ENCODE peak calls at places on chromosome 3, in eight cellular contexts. A is T47D; F is ecto neural progenitor cell; B is nucleus accumbens; N is right cardiac atrium; M is activated CD4-positive, alpha-beta T cell treated with anti-CD3 and anti-CD28 coated beads for 48 hours; Z is HT-29; I is stimulated activated CD8-positive, alpha-beta memory T cell treated with anti-CD3 and anti-CD28 coated beads, Interleukin-2, amount 100 ng/mL, for 48 hours. J is an unnamed sample.

GRCh38 chr3:25481402-25481801 is 53.3 kb downstream of the RARB start:
- DNase-seq in I (no peak), N (no peak), M (no peak), A (no peak), B (no peak), F (no peak), Z (no peak), J (no peak)

GRCh38 chr3:63948995-63949394 is 36.8 kb upstream of the SCAANT1 start:
- DNase-seq in F (no peak), N (no peak), I (no peak), B (no peak), Z (no peak), M (no peak), A (no peak), J (no peak)

GRCh38 chr3:86051058-86051457 is 939.9 kb downstream of the VGLL3 start:
- DNase-seq in Z (no peak), M (no peak), A (no peak), I (no peak), B (no peak), F (no peak), N (no peak), J (no peak)

GRCh38 chr3:16370872-16371740 is 106.1 kb downstream of the OXNAD1 start:
- DNase-seq in B (no peak), I (no peak), Z (no peak), F (no peak), A (no peak), N (no peak), M (peak), J (peak)

GRCh38 chr3:183033746-183034145 is 53.4 kb upstream of the DCUN1D1 start:
- DNase-seq in Z (no peak), F (no peak), N (no peak), A (no peak), I (no peak), M (no peak), B (no peak), J (no peak)

GRCh38 chr3:45958333-45958791 is 15.1 kb downstream of the CXCR6 start:
- DNase-seq in N (no peak), Z (no peak), M (no peak), B (no peak), A (no peak), I (no peak), F (no peak), J (no peak)

GRCh38 chr3:160081958-160082533 is 93.4 kb downstream of the IL12A start:
- DNase-seq in M (no peak), N (no peak), A (no peak), F (no peak), I (no peak), Z (no peak), B (no peak), J (no peak)

GRCh38 chr3:113161661-113162060 is 49.7 kb upstream of the BOC start:
- DNase-seq in N (no peak), B (no peak), A (no peak), M (no peak), F (no peak), I (no peak), Z (no peak), J (no peak)

GRCh38 chr3:193080821-193081220 is 160.2 kb upstream of the PLAAT1 start:
- DNase-seq in B (no peak), F (no peak), N (no peak), M (no peak), Z (no peak), I (no peak), A (no peak), J (no peak)

GRCh38 chr3:9037113-9037715 is 73.9 kb upstream of the RAD18 start:
- DNase-seq in F (no peak), M (no peak), A (no peak), I (no peak), B (no peak), Z (no peak), N (peak), J (no peak)

GRCh38 chr3:14267976-14268375 is 89.4 kb downstream of the LSM3 start:
- DNase-seq in I (no peak), N (no peak), A (peak), B (no peak), Z (peak), M (no peak), F (no peak), J (no peak)

GRCh38 chr3:40309925-40310635 is 573 bp downstream of the EIF1B start:
- DNase-seq in N (no peak), M (peak), B (peak), I (peak), A (peak), F (no peak), Z (peak), J (peak)

GRCh38 chr3:14125193-14126016 is 553 bp downstream of the TMEM43 start:
- DNase-seq in I (peak), F (no peak), M (peak), B (peak), A (peak), N (peak), Z (peak), J (peak)

GRCh38 chr3:122727279-122727678 is 46.6 kb downstream of the PARP14 start:
- DNase-seq in Z (no peak), A (no peak), I (no peak), F (no peak), M (no peak), N (no peak), B (no peak), J (no peak)

GRCh38 chr3:183988216-183988790 is 29.4 kb downstream of the ABCC5 start:
- DNase-seq in A (no peak), F (no peak), Z (no peak), B (no peak), I (no peak), N (no peak), M (no peak), J (no peak)

GRCh38 chr3:184337315-184337714 is at the start of gene FAM131A:
- DNase-seq in Z (no peak), B (peak), N (peak), M (no peak), I (no peak), A (no peak), F (no peak), J (peak)

GRCh38 chr3:4687167-4687566 is 194.0 kb downstream of the ITPR1 start:
- DNase-seq in F (no peak), A (peak), B (no peak), Z (no peak), N (no peak), I (no peak), M (no peak), J (no peak)

GRCh38 chr3:81339040-81339845 is 422.2 kb downstream of the GBE1 start:
- DNase-seq in M (no peak), Z (peak), N (no peak), A (peak), B (no peak), I (no peak), F (no peak), J (peak)

GRCh38 chr3:98556164-98557130 is 24.7 kb downstream of the GPR15 start:
- DNase-seq in B (no peak), I (peak), M (peak), Z (no peak), N (no peak), F (no peak), A (no peak), J (no peak)

GRCh38 chr3:179958143-179958542 is 78.6 kb downstream of the PEX5L start:
- DNase-seq in B (no peak), I (no peak), N (no peak), A (no peak), F (no peak), Z (no peak), M (no peak), J (no peak)

GRCh38 chr3:49173116-49173791 is 1.9 kb downstream of the KLHDC8B start:
- DNase-seq in N (peak), A (no peak), M (no peak), B (no peak), I (no peak), F (peak), Z (no peak), J (peak)

GRCh38 chr3:153138267-153139210 is 23.5 kb upstream of the RAP2B start:
- DNase-seq in Z (peak), F (no peak), M (peak), I (peak), A (peak), B (no peak), N (peak), J (peak)

GRCh38 chr3:6532101-6532500 is 328.8 kb upstream of the GRM7 start:
- DNase-seq in Z (no peak), B (no peak), A (no peak), I (no peak), N (no peak), M (no peak), F (no peak), J (no peak)

GRCh38 chr3:109640146-109640652 is 302.9 kb upstream of the DPPA4 start:
- DNase-seq in I (no peak), M (no peak), Z (no peak), F (no peak), A (no peak), B (no peak), N (no peak), J (no peak)

GRCh38 chr3:100900671-100901070 is 92.5 kb downstream of the ABI3BP start:
- DNase-seq in F (no peak), N (no peak), A (no peak), B (no peak), M (no peak), I (no peak), Z (no peak), J (no peak)

GRCh38 chr3:146335386-146335785 is 84.5 kb upstream of the PLSCR4 start:
- DNase-seq in I (no peak), B (no peak), N (no peak), M (no peak), Z (no peak), F (no peak), A (no peak), J (no peak)

GRCh38 chr3:155404486-155404885 is 111.0 kb upstream of the STRIT1 start:
- DNase-seq in Z (no peak), A (no peak), F (no peak), N (no peak), I (no peak), M (no peak), B (no peak), J (no peak)

GRCh38 chr3:126540342-126540849 is 16.4 kb downstream of the CHST13 start:
- DNase-seq in F (peak), Z (no peak), I (no peak), A (peak), B (no peak), N (peak), M (no peak), J (no peak)

GRCh38 chr3:49803464-49804140 is 541 bp downstream of the INKA1 start:
- DNase-seq in Z (no peak), I (peak), F (no peak), B (no peak), M (peak), N (peak), A (no peak), J (peak)

GRCh38 chr3:138845071-138845685 is 10.4 kb upstream of the PIK3CB start:
- DNase-seq in I (no peak), N (no peak), F (no peak), M (no peak), Z (no peak), A (no peak), B (no peak), J (no peak)

GRCh38 chr3:110542552-110543164 is 529.0 kb upstream of the NECTIN3 start:
- DNase-seq in F (no peak), A (no peak), I (no peak), M (no peak), Z (no peak), N (no peak), B (no peak), J (peak)

GRCh38 chr3:182793663-182794454 is 555 bp downstream of the ATP11B start:
- DNase-seq in I (peak), A (no peak), M (peak), B (peak), F (peak), Z (peak), N (peak), J (peak)

GRCh38 chr3:64235605-64236004 is 10.3 kb upstream of the PRICKLE2 start:
- DNase-seq in F (no peak), N (no peak), B (no peak), Z (no peak), A (no peak), M (no peak), I (no peak), J (no peak)

GRCh38 chr3:188602111-188602510 is 448.2 kb downstream of the LPP start:
- DNase-seq in B (no peak), M (no peak), A (no peak), N (no peak), F (no peak), I (no peak), Z (no peak), J (no peak)

GRCh38 chr3:107956991-107957467 is 133.8 kb downstream of the CD47 start:
- DNase-seq in B (peak), M (no peak), I (no peak), N (peak), F (no peak), Z (no peak), A (no peak), J (peak)

GRCh38 chr3:73510298-73510697 is 114.4 kb downstream of the PDZRN3 start:
- DNase-seq in I (no peak), A (no peak), F (no peak), B (no peak), M (no peak), Z (no peak), N (no peak), J (no peak)

J was measured in cardiac muscle cell.